ENCODE peak calls at places on chromosomes 3 and 15, in eight cellular contexts. A, R, N, X, O, V, M and Z are unnamed samples.

GRCh38 chr3:33441322-33441976 is 1.2 kb upstream of the UBP1 start:
- DNase-seq in A (no peak), R (no peak), N (no peak), X (no peak), O (no peak), V (no peak), M (no peak), Z (no peak)

GRCh38 chr3:172516318-172517214 is 6.7 kb downstream of the TNFSF10 start:
- DNase-seq in A (peak; percentile 74), R (peak; percentile 75), N (no peak), X (peak; percentile 74), O (peak; percentile 70), V (no peak), M (no peak), Z (peak; percentile 55)

GRCh38 chr15:79282371-79283251 is at the start of gene ANKRD34C:
- DNase-seq in A (no peak), R (no peak), N (no peak), X (no peak), O (no peak), V (peak; percentile 58), M (no peak), Z (no peak)

GRCh38 chr15:27707216-27707710 is 391.9 kb downstream of the OCA2 start:
- DNase-seq in A (no peak), R (no peak), N (no peak), X (no peak), O (no peak), V (no peak), M (no peak), Z (no peak)

GRCh38 chr3:79497447-79498111 is 270.2 kb downstream of the ROBO1 start:
- DNase-seq in A (no peak), R (peak; percentile 20), N (no peak), X (no peak), O (no peak), V (peak; percentile 27), M (no peak), Z (no peak)

GRCh38 chr3:194140520-194141414 is 4.8 kb downstream of the HES1 start:
- DNase-seq in A (peak; percentile 50), R (peak; percentile 87), N (no peak), X (peak; percentile 76), O (peak; percentile 73), V (peak; percentile 58), M (no peak), Z (no peak)

GRCh38 chr15:95994418-95994817 is 336.1 kb upstream of the NR2F2 start:
- DNase-seq in A (no peak), R (peak; percentile 65), N (no peak), X (no peak), O (no peak), V (no peak), M (no peak), Z (no peak)

GRCh38 chr15:69434236-69434635 is 18.4 kb upstream of the RPLP1 start:
- DNase-seq in A (no peak), R (peak; percentile 58), N (no peak), X (no peak), O (no peak), V (no peak), M (no peak), Z (no peak)

GRCh38 chr3:56694852-56695563 is 11.9 kb upstream of the TASOR start:
- DNase-seq in A (no peak), R (no peak), N (no peak), X (no peak), O (no peak), V (no peak), M (peak; percentile 66), Z (no peak)

GRCh38 chr15:47339800-47340575 is 377.3 kb upstream of the SEMA6D start:
- DNase-seq in A (no peak), R (peak; percentile 17), N (no peak), X (no peak), O (no peak), V (no peak), M (no peak), Z (no peak)

GRCh38 chr3:112555535-112556170 is 6.1 kb downstream of the ATG3 start:
- DNase-seq in A (no peak), R (peak; percentile 64), N (no peak), X (no peak), O (no peak), V (no peak), M (no peak), Z (no peak)